ENCODE peak calls at places on chromosomes 7 and 10, in five cellular contexts. One of them, this sample, is unnamed.

GRCh38 chr10:74994714-74995308 is 116.6 kb upstream of the SAMD8 start:
- DNase-seq in A549: no peak
- DNase-seq in SK-N-SH: no peak
- DNase-seq in K562: no peak
- DNase-seq in GM12878: no peak
- DNase-seq in this sample: no peak

GRCh38 chr7:157792954-157793353 is 456.1 kb downstream of the DNAJB6 start:
- DNase-seq in K562: no peak
- DNase-seq in A549: no peak
- DNase-seq in GM12878: no peak
- DNase-seq in SK-N-SH: no peak
- DNase-seq in this sample: no peak

GRCh38 chr10:46541735-46542566 is 14.5 kb downstream of the GPRIN2 start:
- DNase-seq in GM12878: no peak
- DNase-seq in A549: peak; percentile 34
- DNase-seq in SK-N-SH: peak; percentile 35
- DNase-seq in K562: no peak
- DNase-seq in this sample: no peak

GRCh38 chr10:131973160-131973951 is 8.4 kb downstream of the BNIP3 start:
- DNase-seq in SK-N-SH: no peak
- DNase-seq in K562: no peak
- DNase-seq in GM12878: no peak
- DNase-seq in A549: no peak
- DNase-seq in this sample: no peak

GRCh38 chr10:122786269-122786668 is 59.4 kb downstream of the CUZD1 start:
- DNase-seq in GM12878: no peak
- DNase-seq in A549: peak; percentile 21
- DNase-seq in SK-N-SH: no peak
- DNase-seq in K562: peak; percentile 29
- DNase-seq in this sample: peak; percentile 33

GRCh38 chr7:137606061-137606674 is 240.6 kb downstream of the DGKI start:
- DNase-seq in K562: no peak
- DNase-seq in GM12878: no peak
- DNase-seq in A549: peak; percentile 14
- DNase-seq in SK-N-SH: no peak
- DNase-seq in this sample: peak; percentile 71

GRCh38 chr7:152451356-152451755 is 15.6 kb upstream of the KMT2C start:
- DNase-seq in SK-N-SH: no peak
- DNase-seq in A549: no peak
- DNase-seq in K562: no peak
- DNase-seq in GM12878: no peak
- DNase-seq in this sample: no peak

GRCh38 chr10:97336446-97336845 is 1.9 kb upstream of the FRAT2 start:
- DNase-seq in GM12878: no peak
- DNase-seq in A549: no peak
- DNase-seq in SK-N-SH: no peak
- DNase-seq in K562: no peak
- DNase-seq in this sample: peak; percentile 13

GRCh38 chr10:131909014-131909808 is 8.4 kb downstream of the PPP2R2D start:
- DNase-seq in K562: no peak
- DNase-seq in GM12878: no peak
- DNase-seq in A549: no peak
- DNase-seq in SK-N-SH: no peak
- DNase-seq in this sample: no peak

GRCh38 chr10:11551915-11552602 is 59.4 kb downstream of the USP6NL start:
- DNase-seq in GM12878: no peak
- DNase-seq in A549: peak; percentile 19
- DNase-seq in K562: peak; percentile 37
- DNase-seq in SK-N-SH: no peak
- DNase-seq in this sample: peak; percentile 97

GRCh38 chr10:17910144-17910789 is 41.5 kb upstream of the SLC39A12 start:
- DNase-seq in K562: peak; percentile 26
- DNase-seq in A549: peak; percentile 36
- DNase-seq in SK-N-SH: peak; percentile 38
- DNase-seq in GM12878: peak; percentile 2
- DNase-seq in this sample: peak; percentile 63

GRCh38 chr10:123103944-123104343 is 31.8 kb upstream of the HMX3 start:
- DNase-seq in K562: no peak
- DNase-seq in A549: no peak
- DNase-seq in SK-N-SH: no peak
- DNase-seq in GM12878: no peak
- DNase-seq in this sample: no peak

GRCh38 chr7:32941181-32941995 is 15.9 kb upstream of the FKBP9 start:
- DNase-seq in SK-N-SH: no peak
- DNase-seq in K562: no peak
- DNase-seq in GM12878: no peak
- DNase-seq in A549: no peak
- DNase-seq in this sample: no peak

GRCh38 chr10:46321770-46322169 is 35.0 kb downstream of the ANTXRL start:
- DNase-seq in SK-N-SH: no peak
- DNase-seq in GM12878: no peak
- DNase-seq in K562: no peak
- DNase-seq in A549: no peak
- DNase-seq in this sample: no peak

GRCh38 chr10:119135517-119135890 is 30.0 kb downstream of the SFXN4 start:
- DNase-seq in SK-N-SH: no peak
- DNase-seq in A549: no peak
- DNase-seq in GM12878: no peak
- DNase-seq in K562: no peak
- DNase-seq in this sample: peak; percentile 79

DNA sequence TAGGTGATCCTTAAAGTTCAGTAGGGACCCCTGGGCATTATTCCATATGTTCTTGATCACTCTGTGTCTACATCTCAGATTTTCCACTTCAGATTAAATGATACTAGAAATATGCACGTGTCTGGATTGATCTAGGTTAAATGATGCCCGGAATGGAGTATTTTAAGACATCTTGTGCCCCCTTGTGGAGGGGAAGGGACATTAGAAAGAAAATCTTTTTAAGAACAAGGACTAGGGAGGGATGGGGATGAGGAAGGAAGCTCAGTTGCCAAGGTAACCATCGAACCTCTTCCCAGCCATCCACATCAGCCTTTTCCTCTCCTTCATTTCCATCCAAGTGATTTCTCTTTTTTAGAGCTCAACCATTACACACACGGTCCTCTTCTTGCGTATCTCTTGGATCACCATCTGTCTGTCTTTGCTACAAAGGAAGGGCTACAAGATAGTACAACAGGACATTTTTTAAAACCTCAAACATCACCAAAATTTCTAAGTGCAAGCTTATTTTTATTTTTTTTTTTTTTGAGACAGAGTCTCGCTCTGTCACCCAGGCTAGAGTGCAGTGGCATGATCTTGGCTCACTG is 40.5 kb downstream of the PRSS2 start:
- DNase-seq in K562: peak; percentile 70
- DNase-seq in SK-N-SH: peak; percentile 59
- DNase-seq in GM12878: no peak
- DNase-seq in A549: peak; percentile 50
- DNase-seq in this sample: peak; percentile 54
- TF ChIP-seq RCOR1 in K562: no peak
- TF ChIP-seq RCOR1 in SK-N-SH: no peak
- TF ChIP-seq RCOR1 in GM12878: no peak
- TF ChIP-seq RCOR1 in A549: no peak
- TF ChIP-seq RCOR1 in this sample: no peak

GRCh38 chr10:99658622-99659030 is 683 bp upstream of the ENTPD7 start:
- DNase-seq in GM12878: no peak
- DNase-seq in SK-N-SH: peak; percentile 31
- DNase-seq in A549: no peak
- DNase-seq in K562: peak; percentile 32
- DNase-seq in this sample: peak; percentile 55

GRCh38 chr10:99652800-99653390 is 6.4 kb upstream of the ENTPD7 start:
- DNase-seq in A549: no peak
- DNase-seq in K562: no peak
- DNase-seq in SK-N-SH: no peak
- DNase-seq in GM12878: no peak
- DNase-seq in this sample: no peak

GRCh38 chr10:99654390-99654789 is 4.9 kb upstream of the ENTPD7 start:
- DNase-seq in K562: no peak
- DNase-seq in SK-N-SH: no peak
- DNase-seq in GM12878: no peak
- DNase-seq in A549: no peak
- DNase-seq in this sample: no peak

GRCh38 chr10:99656199-99657064 is 2.9 kb upstream of the ENTPD7 start:
- DNase-seq in A549: no peak
- DNase-seq in K562: no peak
- DNase-seq in SK-N-SH: no peak
- DNase-seq in GM12878: no peak
- DNase-seq in this sample: no peak

GRCh38 chr10:99654791-99655190 is 4.5 kb upstream of the ENTPD7 start:
- DNase-seq in SK-N-SH: no peak
- DNase-seq in A549: no peak
- DNase-seq in GM12878: no peak
- DNase-seq in K562: no peak
- DNase-seq in this sample: no peak
- TF ChIP-seq RCOR1 in SK-N-SH: no peak
- TF ChIP-seq RCOR1 in A549: no peak
- TF ChIP-seq RCOR1 in GM12878: no peak
- TF ChIP-seq RCOR1 in K562: no peak
- TF ChIP-seq RCOR1 in this sample: no peak

DNA sequence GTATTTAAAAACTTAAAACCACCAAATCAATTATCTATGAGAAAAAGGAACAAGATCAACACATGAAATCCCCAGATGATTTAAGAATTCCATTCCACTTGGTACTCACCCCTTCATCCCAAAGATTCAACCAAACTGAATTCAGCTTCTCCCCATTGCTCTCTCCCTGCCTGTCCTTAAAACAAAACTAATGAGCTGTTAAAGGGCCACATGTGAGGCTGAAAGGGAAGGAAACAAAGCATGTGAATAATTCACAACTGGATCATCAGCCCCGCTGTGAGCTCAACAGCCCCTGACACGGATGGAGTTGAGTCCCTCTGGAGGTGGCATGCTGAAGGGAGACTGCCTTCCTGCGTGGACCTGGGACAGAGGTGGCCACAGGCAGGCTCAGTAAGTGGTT is 32.9 kb downstream of the VOPP1 start:
- DNase-seq in K562: no peak
- DNase-seq in GM12878: no peak
- DNase-seq in A549: no peak
- DNase-seq in SK-N-SH: no peak
- DNase-seq in this sample: peak; percentile 61
- TF ChIP-seq RCOR1 in K562: no peak
- TF ChIP-seq RCOR1 in GM12878: no peak
- TF ChIP-seq RCOR1 in A549: no peak
- TF ChIP-seq RCOR1 in SK-N-SH: no peak
- TF ChIP-seq RCOR1 in this sample: no peak

GRCh38 chr10:71596759-71597158 is 122.8 kb downstream of the C10orf105 start:
- DNase-seq in K562: no peak
- DNase-seq in SK-N-SH: no peak
- DNase-seq in GM12878: no peak
- DNase-seq in A549: no peak
- DNase-seq in this sample: no peak

GRCh38 chr10:71595649-71596048 is 123.9 kb downstream of the C10orf105 start:
- DNase-seq in K562: no peak
- DNase-seq in A549: no peak
- DNase-seq in SK-N-SH: no peak
- DNase-seq in GM12878: no peak
- DNase-seq in this sample: no peak

GRCh38 chr10:71597821-71598498 is 121.6 kb downstream of the C10orf105 start:
- DNase-seq in K562: peak; percentile 40
- DNase-seq in GM12878: no peak
- DNase-seq in A549: no peak
- DNase-seq in SK-N-SH: no peak
- DNase-seq in this sample: no peak

GRCh38 chr10:71594934-71595571 is 124.5 kb downstream of the C10orf105 start:
- DNase-seq in GM12878: no peak
- DNase-seq in A549: no peak
- DNase-seq in SK-N-SH: no peak
- DNase-seq in K562: no peak
- DNase-seq in this sample: no peak

DNA sequence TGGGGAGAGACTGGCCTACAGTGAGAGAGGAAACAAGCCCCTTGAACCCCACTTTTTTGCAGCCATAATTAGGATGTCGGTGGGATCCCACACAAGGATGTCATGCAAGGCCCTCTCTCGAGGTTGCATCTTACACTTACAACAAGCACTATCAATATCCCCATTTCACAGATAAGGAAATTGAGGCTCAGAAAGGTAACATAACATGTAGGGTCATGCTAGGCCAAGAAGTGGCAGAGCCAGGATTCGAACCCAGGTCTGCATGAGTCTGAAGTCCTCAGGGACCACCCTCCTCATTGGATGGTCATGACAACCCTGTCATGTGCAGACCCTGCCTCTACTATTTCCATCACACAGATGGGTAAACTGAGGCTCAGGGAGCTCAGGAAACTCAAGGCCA is 123.5 kb downstream of the C10orf105 start:
- DNase-seq in A549: no peak
- DNase-seq in K562: no peak
- DNase-seq in SK-N-SH: no peak
- DNase-seq in GM12878: no peak
- DNase-seq in this sample: no peak
- TF ChIP-seq RCOR1 in A549: no peak
- TF ChIP-seq RCOR1 in K562: no peak
- TF ChIP-seq RCOR1 in SK-N-SH: no peak
- TF ChIP-seq RCOR1 in GM12878: no peak
- TF ChIP-seq RCOR1 in this sample: no peak

DNA sequence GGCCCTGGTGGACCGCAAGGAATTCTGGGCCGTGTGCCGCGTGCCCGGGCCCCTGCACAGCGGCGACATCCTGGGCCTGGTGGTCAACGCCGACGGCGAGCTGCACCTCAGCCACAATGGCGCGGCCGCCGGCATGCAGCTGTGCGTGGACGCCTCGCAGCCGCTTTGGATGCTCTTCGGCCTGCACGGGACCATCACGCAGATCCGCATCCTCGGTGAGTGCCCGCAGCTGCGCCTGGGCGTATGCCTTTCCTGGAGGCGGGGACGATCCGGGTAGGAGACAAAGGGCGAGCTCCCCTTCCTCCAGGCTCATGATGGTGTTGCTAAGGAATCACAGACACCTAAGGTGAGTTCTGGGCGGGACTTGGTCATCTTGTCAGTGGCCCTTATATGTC is 91.5 kb downstream of the NEURL1 start:
- DNase-seq in SK-N-SH: no peak
- DNase-seq in GM12878: no peak
- DNase-seq in A549: no peak
- DNase-seq in K562: no peak
- DNase-seq in this sample: no peak
- TF ChIP-seq RCOR1 in SK-N-SH: no peak
- TF ChIP-seq RCOR1 in GM12878: no peak
- TF ChIP-seq RCOR1 in A549: no peak
- TF ChIP-seq RCOR1 in K562: no peak
- TF ChIP-seq RCOR1 in this sample: no peak

GRCh38 chr10:87843714-87844113 is 19.6 kb downstream of the KLLN start:
- DNase-seq in SK-N-SH: no peak
- DNase-seq in GM12878: no peak
- DNase-seq in A549: no peak
- DNase-seq in K562: no peak
- DNase-seq in this sample: no peak

GRCh38 chr10:87844837-87845623 is 18.3 kb downstream of the KLLN start:
- DNase-seq in K562: no peak
- DNase-seq in GM12878: no peak
- DNase-seq in SK-N-SH: no peak
- DNase-seq in A549: no peak
- DNase-seq in this sample: peak; percentile 86

GRCh38 chr10:87841215-87841614 is 22.1 kb downstream of the KLLN start:
- DNase-seq in A549: no peak
- DNase-seq in GM12878: no peak
- DNase-seq in SK-N-SH: no peak
- DNase-seq in K562: no peak
- DNase-seq in this sample: peak; percentile 52

GRCh38 chr10:87842220-87842641 is 21.1 kb downstream of the KLLN start:
- DNase-seq in SK-N-SH: no peak
- DNase-seq in A549: peak; percentile 60
- DNase-seq in GM12878: no peak
- DNase-seq in K562: no peak
- DNase-seq in this sample: peak; percentile 48

GRCh38 chr10:87842776-87843497 is 20.4 kb downstream of the KLLN start:
- DNase-seq in A549: no peak
- DNase-seq in K562: no peak
- DNase-seq in GM12878: no peak
- DNase-seq in SK-N-SH: no peak
- DNase-seq in this sample: peak; percentile 84
- TF ChIP-seq RCOR1 in A549: no peak
- TF ChIP-seq RCOR1 in K562: no peak
- TF ChIP-seq RCOR1 in GM12878: no peak
- TF ChIP-seq RCOR1 in SK-N-SH: no peak
- TF ChIP-seq RCOR1 in this sample: no peak

This sample was measured in IMR-90.